ENCODE peak calls at places on chromosome 6, in nine cellular contexts. One of them, this sample, is unnamed. For H3K4me1, the result is how much of the 10 kb centered on the place peaks cover.

GRCh38 chr6:5752282-5752681 is 254.4 kb downstream of the NRN1 start:
- DNase-seq in heart left ventricle: no peak
- DNase-seq in lower lobe of right lung: no peak
- DNase-seq in IMR-90: peak
- DNase-seq in uterus: no peak
- DNase-seq in A549: no peak
- DNase-seq in breast epithelium: no peak
- DNase-seq in MM.1S: no peak
- DNase-seq in tibial artery: no peak
- DNase-seq in this sample: no peak

GRCh38 chr6:85464722-85465150 is 14.9 kb downstream of the NT5E start:
- DNase-seq in heart left ventricle: no peak
- DNase-seq in lower lobe of right lung: no peak
- DNase-seq in IMR-90: peak
- DNase-seq in uterus: no peak
- DNase-seq in A549: peak
- DNase-seq in breast epithelium: no peak
- DNase-seq in MM.1S: no peak
- DNase-seq in tibial artery: no peak
- DNase-seq in this sample: no peak

GRCh38 chr6:33837971-33838665 is 34.3 kb upstream of the MLN start:
- DNase-seq in heart left ventricle: no peak
- DNase-seq in lower lobe of right lung: no peak
- DNase-seq in IMR-90: peak
- DNase-seq in uterus: peak
- DNase-seq in A549: no peak
- DNase-seq in breast epithelium: peak
- DNase-seq in MM.1S: no peak
- DNase-seq in tibial artery: no peak
- DNase-seq in this sample: no peak

GRCh38 chr6:134589512-134589911 is 271.6 kb upstream of the SGK1 start:
- DNase-seq in heart left ventricle: no peak
- DNase-seq in lower lobe of right lung: no peak
- DNase-seq in IMR-90: peak
- DNase-seq in uterus: no peak
- DNase-seq in A549: peak
- DNase-seq in breast epithelium: no peak
- DNase-seq in MM.1S: no peak
- DNase-seq in tibial artery: no peak
- DNase-seq in this sample: no peak

GRCh38 chr6:10138917-10139316 is 276.0 kb downstream of the TFAP2A start:
- DNase-seq in heart left ventricle: no peak
- DNase-seq in lower lobe of right lung: no peak
- DNase-seq in IMR-90: peak
- DNase-seq in uterus: no peak
- DNase-seq in A549: no peak
- DNase-seq in breast epithelium: no peak
- DNase-seq in MM.1S: no peak
- DNase-seq in tibial artery: no peak
- DNase-seq in this sample: no peak

GRCh38 chr6:113570176-113570575 is 287.0 kb upstream of the MARCKS start:
- DNase-seq in heart left ventricle: no peak
- DNase-seq in lower lobe of right lung: no peak
- DNase-seq in IMR-90: no peak
- DNase-seq in uterus: no peak
- DNase-seq in A549: no peak
- DNase-seq in breast epithelium: no peak
- DNase-seq in MM.1S: no peak
- DNase-seq in tibial artery: no peak
- DNase-seq in this sample: no peak

GRCh38 chr6:148068391-148068790 is 274.2 kb upstream of the SASH1 start:
- DNase-seq in heart left ventricle: no peak
- DNase-seq in lower lobe of right lung: no peak
- DNase-seq in IMR-90: no peak
- DNase-seq in uterus: no peak
- DNase-seq in A549: no peak
- DNase-seq in breast epithelium: no peak
- DNase-seq in MM.1S: no peak
- DNase-seq in tibial artery: no peak
- DNase-seq in this sample: no peak

GRCh38 chr6:45661667-45662066 is 283.9 kb upstream of the SUPT3H start:
- DNase-seq in heart left ventricle: no peak
- DNase-seq in lower lobe of right lung: no peak
- DNase-seq in IMR-90: peak
- DNase-seq in uterus: no peak
- DNase-seq in A549: no peak
- DNase-seq in breast epithelium: no peak
- DNase-seq in MM.1S: no peak
- DNase-seq in tibial artery: no peak
- DNase-seq in this sample: no peak

GRCh38 chr6:134123666-134124208 is 71.3 kb upstream of the SLC2A12 start:
- DNase-seq in heart left ventricle: no peak
- DNase-seq in lower lobe of right lung: no peak
- DNase-seq in IMR-90: peak
- DNase-seq in uterus: no peak
- DNase-seq in A549: peak
- DNase-seq in breast epithelium: no peak
- DNase-seq in MM.1S: peak
- DNase-seq in tibial artery: no peak
- DNase-seq in this sample: no peak

GRCh38 chr6:166830185-166830890 is 126.0 kb downstream of the RNASET2 start:
- DNase-seq in heart left ventricle: no peak
- DNase-seq in lower lobe of right lung: no peak
- DNase-seq in IMR-90: no peak
- DNase-seq in uterus: no peak
- DNase-seq in A549: no peak
- DNase-seq in breast epithelium: no peak
- DNase-seq in MM.1S: no peak
- DNase-seq in tibial artery: no peak
- DNase-seq in this sample: no peak

GRCh38 chr6:57173056-57173885 is 1.1 kb downstream of the BAG2 start:
- DNase-seq in heart left ventricle: no peak
- DNase-seq in lower lobe of right lung: no peak
- DNase-seq in IMR-90: peak
- DNase-seq in uterus: peak
- DNase-seq in A549: peak
- DNase-seq in breast epithelium: no peak
- DNase-seq in MM.1S: peak
- DNase-seq in tibial artery: no peak
- DNase-seq in this sample: no peak

GRCh38 chr6:155188707-155189496 is 74.9 kb upstream of the CLDN20 start:
- DNase-seq in heart left ventricle: no peak
- DNase-seq in lower lobe of right lung: no peak
- DNase-seq in IMR-90: peak
- DNase-seq in uterus: no peak
- DNase-seq in A549: no peak
- DNase-seq in breast epithelium: no peak
- DNase-seq in MM.1S: no peak
- DNase-seq in tibial artery: no peak
- DNase-seq in this sample: no peak

GRCh38 chr6:33023536-33023935 is 14.1 kb upstream of the HLA-DOA start:
- DNase-seq in heart left ventricle: no peak
- DNase-seq in lower lobe of right lung: no peak
- DNase-seq in IMR-90: no peak
- DNase-seq in uterus: no peak
- DNase-seq in A549: no peak
- DNase-seq in breast epithelium: no peak
- DNase-seq in MM.1S: no peak
- DNase-seq in tibial artery: no peak
- DNase-seq in this sample: no peak

GRCh38 chr6:41707565-41708200 is 27.7 kb downstream of the TFEB start:
- DNase-seq in heart left ventricle: peak
- DNase-seq in lower lobe of right lung: peak
- DNase-seq in IMR-90: no peak
- DNase-seq in uterus: no peak
- DNase-seq in A549: no peak
- DNase-seq in breast epithelium: peak
- DNase-seq in MM.1S: no peak
- DNase-seq in tibial artery: no peak
- DNase-seq in this sample: peak

GRCh38 chr6:118218156-118218555 is 311.1 kb downstream of the SLC35F1 start:
- DNase-seq in heart left ventricle: no peak
- DNase-seq in lower lobe of right lung: no peak
- DNase-seq in IMR-90: no peak
- DNase-seq in uterus: no peak
- DNase-seq in A549: no peak
- DNase-seq in breast epithelium: no peak
- DNase-seq in MM.1S: no peak
- DNase-seq in tibial artery: no peak
- DNase-seq in this sample: no peak

GRCh38 chr6:90420495-90420894 is 123.9 kb upstream of the BACH2 start:
- DNase-seq in heart left ventricle: no peak
- DNase-seq in lower lobe of right lung: no peak
- DNase-seq in IMR-90: no peak
- DNase-seq in uterus: no peak
- DNase-seq in A549: no peak
- DNase-seq in breast epithelium: no peak
- DNase-seq in MM.1S: no peak
- DNase-seq in tibial artery: no peak
- DNase-seq in this sample: no peak

GRCh38 chr6:111087106-111087835 is at the start of gene SLC16A10:
- DNase-seq in heart left ventricle: peak
- DNase-seq in lower lobe of right lung: peak
- DNase-seq in IMR-90: no peak
- DNase-seq in uterus: peak
- DNase-seq in A549: peak
- DNase-seq in breast epithelium: peak
- DNase-seq in MM.1S: peak
- DNase-seq in tibial artery: peak
- DNase-seq in this sample: peak

GRCh38 chr6:89553446-89553845 is 85.1 kb downstream of the LYRM2 start:
- DNase-seq in heart left ventricle: no peak
- DNase-seq in lower lobe of right lung: no peak
- DNase-seq in IMR-90: no peak
- DNase-seq in uterus: no peak
- DNase-seq in A549: no peak
- DNase-seq in breast epithelium: no peak
- DNase-seq in MM.1S: no peak
- DNase-seq in tibial artery: no peak
- DNase-seq in this sample: no peak

GRCh38 chr6:1524040-1524480 is 85.7 kb upstream of the FOXC1 start:
- DNase-seq in heart left ventricle: peak
- DNase-seq in lower lobe of right lung: peak
- DNase-seq in IMR-90: peak
- DNase-seq in uterus: peak
- DNase-seq in A549: peak
- DNase-seq in breast epithelium: peak
- DNase-seq in MM.1S: peak
- DNase-seq in tibial artery: peak
- DNase-seq in this sample: peak

GRCh38 chr6:135936606-135937005 is 85.1 kb downstream of the PDE7B start:
- DNase-seq in heart left ventricle: no peak
- DNase-seq in lower lobe of right lung: no peak
- DNase-seq in IMR-90: peak
- DNase-seq in uterus: no peak
- DNase-seq in A549: peak
- DNase-seq in breast epithelium: no peak
- DNase-seq in MM.1S: no peak
- DNase-seq in tibial artery: no peak
- DNase-seq in this sample: no peak

GRCh38 chr6:106771822-106772221 is 142.4 kb downstream of the QRSL1 start:
- DNase-seq in heart left ventricle: no peak
- DNase-seq in lower lobe of right lung: no peak
- DNase-seq in IMR-90: no peak
- DNase-seq in uterus: no peak
- DNase-seq in A549: no peak
- DNase-seq in breast epithelium: no peak
- DNase-seq in MM.1S: no peak
- DNase-seq in tibial artery: no peak
- DNase-seq in this sample: no peak
- H3K4me1 ChIP-seq in heart left ventricle: under half
- H3K4me1 ChIP-seq in lower lobe of right lung: under half
- H3K4me1 ChIP-seq in IMR-90: under half
- H3K4me1 ChIP-seq in uterus: under half
- H3K4me1 ChIP-seq in A549: under half
- H3K4me1 ChIP-seq in breast epithelium: under half
- H3K4me1 ChIP-seq in MM.1S: under half
- H3K4me1 ChIP-seq in tibial artery: under half
- H3K4me1 ChIP-seq in this sample: under half

DNA sequence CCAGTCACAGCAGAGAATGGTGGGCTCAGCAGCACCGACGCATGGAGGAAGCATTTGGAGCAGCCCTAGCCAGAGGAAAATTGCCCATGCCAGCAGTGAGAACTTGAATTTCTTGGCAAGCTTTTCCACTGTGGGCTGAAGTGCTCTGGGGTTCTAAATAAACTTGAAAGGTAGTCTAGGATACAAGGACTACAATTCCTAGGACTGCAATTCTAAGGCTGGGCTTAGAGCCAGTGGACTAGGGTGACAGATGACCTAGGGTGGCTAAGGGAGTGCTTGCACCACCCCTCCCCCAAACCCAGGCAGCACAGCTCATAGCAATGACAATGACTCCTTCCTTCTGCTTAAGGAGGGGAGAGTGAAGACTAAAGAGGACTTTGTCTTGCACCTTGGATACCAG is 122.3 kb downstream of the THBS2 start:
- DNase-seq in heart left ventricle: no peak
- DNase-seq in lower lobe of right lung: no peak
- DNase-seq in IMR-90: no peak
- DNase-seq in uterus: no peak
- DNase-seq in A549: no peak
- DNase-seq in breast epithelium: no peak
- DNase-seq in MM.1S: no peak
- DNase-seq in tibial artery: no peak
- DNase-seq in this sample: no peak
- H3K27ac ChIP-seq in heart left ventricle: no peak
- H3K27ac ChIP-seq in lower lobe of right lung: no peak
- H3K27ac ChIP-seq in IMR-90: no peak
- H3K27ac ChIP-seq in uterus: no peak
- H3K27ac ChIP-seq in A549: no peak
- H3K27ac ChIP-seq in breast epithelium: no peak
- H3K27ac ChIP-seq in MM.1S: no peak
- H3K27ac ChIP-seq in tibial artery: peak
- H3K27ac ChIP-seq in this sample: no peak

DNA sequence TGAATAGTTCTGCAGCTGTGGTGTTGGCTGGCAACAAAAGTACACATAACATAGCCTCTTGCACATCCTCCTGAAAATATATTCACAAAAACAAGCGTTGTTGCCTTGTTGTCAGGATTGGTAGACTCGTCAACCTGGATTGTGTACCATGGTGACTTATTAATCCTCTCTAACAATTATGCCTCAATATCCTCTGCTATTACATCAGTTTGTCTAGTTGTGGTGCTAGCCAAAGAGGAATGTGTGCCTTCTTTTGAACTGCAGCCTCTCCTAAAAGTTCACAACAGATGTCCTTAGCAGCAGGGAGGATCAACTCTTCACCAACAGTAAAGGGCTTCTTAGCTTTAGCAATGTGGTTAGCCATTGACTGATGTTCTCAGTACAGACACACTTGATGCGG is 3.6 kb upstream of the SF3B5 start:
- DNase-seq in heart left ventricle: no peak
- DNase-seq in lower lobe of right lung: no peak
- DNase-seq in IMR-90: no peak
- DNase-seq in uterus: no peak
- DNase-seq in A549: no peak
- DNase-seq in breast epithelium: no peak
- DNase-seq in MM.1S: no peak
- DNase-seq in tibial artery: no peak
- DNase-seq in this sample: no peak
- H3K4me3 ChIP-seq in heart left ventricle: no peak
- H3K4me3 ChIP-seq in lower lobe of right lung: no peak
- H3K4me3 ChIP-seq in IMR-90: no peak
- H3K4me3 ChIP-seq in uterus: no peak
- H3K4me3 ChIP-seq in A549: no peak
- H3K4me3 ChIP-seq in breast epithelium: no peak
- H3K4me3 ChIP-seq in MM.1S: no peak
- H3K4me3 ChIP-seq in tibial artery: no peak
- H3K4me3 ChIP-seq in this sample: no peak

GRCh38 chr6:156848533-156848932 is 71.4 kb downstream of the ARID1B start:
- DNase-seq in heart left ventricle: peak
- DNase-seq in lower lobe of right lung: no peak
- DNase-seq in IMR-90: no peak
- DNase-seq in uterus: peak
- DNase-seq in A549: no peak
- DNase-seq in breast epithelium: no peak
- DNase-seq in MM.1S: no peak
- DNase-seq in tibial artery: peak
- DNase-seq in this sample: no peak
- H3K4me1 ChIP-seq in heart left ventricle: half or more
- H3K4me1 ChIP-seq in lower lobe of right lung: half or more
- H3K4me1 ChIP-seq in IMR-90: under half
- H3K4me1 ChIP-seq in uterus: under half
- H3K4me1 ChIP-seq in A549: under half
- H3K4me1 ChIP-seq in breast epithelium: under half
- H3K4me1 ChIP-seq in MM.1S: half or more
- H3K4me1 ChIP-seq in tibial artery: half or more
- H3K4me1 ChIP-seq in this sample: under half